ENCODE peak calls at places on chromosomes 6 and 20, in five cellular contexts. One of them, this sample, is unnamed.

GRCh38 chr6:167275001-167275400 is 16.1 kb upstream of the UNC93A start:
- DNase-seq in GM23338: no peak
- DNase-seq in PC-3: no peak
- DNase-seq in hepatocyte: no peak
- DNase-seq in GM23248: no peak
- DNase-seq in this sample: no peak

GRCh38 chr6:46217671-46218131 is 46.9 kb upstream of the ENPP5 start:
- DNase-seq in GM23338: no peak
- DNase-seq in PC-3: no peak
- DNase-seq in hepatocyte: no peak
- DNase-seq in GM23248: peak
- DNase-seq in this sample: peak

GRCh38 chr6:134735461-134735860 is 214.4 kb downstream of the ALDH8A1 start:
- DNase-seq in GM23338: no peak
- DNase-seq in PC-3: no peak
- DNase-seq in hepatocyte: no peak
- DNase-seq in GM23248: no peak
- DNase-seq in this sample: no peak

GRCh38 chr6:15017803-15018202 is 228.1 kb upstream of the JARID2 start:
- DNase-seq in GM23338: no peak
- DNase-seq in PC-3: no peak
- DNase-seq in hepatocyte: no peak
- DNase-seq in GM23248: no peak
- DNase-seq in this sample: no peak

GRCh38 chr6:169960891-169961611 is 209.6 kb downstream of the ERMARD start:
- DNase-seq in GM23338: no peak
- DNase-seq in PC-3: no peak
- DNase-seq in hepatocyte: no peak
- DNase-seq in GM23248: peak
- DNase-seq in this sample: no peak

GRCh38 chr6:12818324-12818723 is 101.8 kb downstream of the PHACTR1 start:
- DNase-seq in GM23338: no peak
- DNase-seq in PC-3: no peak
- DNase-seq in hepatocyte: no peak
- DNase-seq in GM23248: no peak
- DNase-seq in this sample: no peak

GRCh38 chr6:43402819-43403218 is 24.5 kb upstream of the ABCC10 start:
- DNase-seq in GM23338: no peak
- DNase-seq in PC-3: no peak
- DNase-seq in hepatocyte: no peak
- DNase-seq in GM23248: peak
- DNase-seq in this sample: no peak

GRCh38 chr6:38997128-38997761 is 51.3 kb upstream of the GLP1R start:
- DNase-seq in GM23338: peak
- DNase-seq in PC-3: peak
- DNase-seq in hepatocyte: peak
- DNase-seq in GM23248: no peak
- DNase-seq in this sample: peak

GRCh38 chr20:56343861-56344381 is 14.9 kb upstream of the FAM210B start:
- DNase-seq in GM23338: peak
- DNase-seq in PC-3: peak
- DNase-seq in hepatocyte: peak
- DNase-seq in GM23248: peak
- DNase-seq in this sample: no peak

GRCh38 chr6:26251354-26252081 is 113.5 kb upstream of the BTN3A2 start:
- DNase-seq in GM23338: peak
- DNase-seq in PC-3: peak
- DNase-seq in hepatocyte: peak
- DNase-seq in GM23248: peak
- DNase-seq in this sample: no peak

GRCh38 chr6:134830945-134831344 is 119.0 kb downstream of the ALDH8A1 start:
- DNase-seq in GM23338: no peak
- DNase-seq in PC-3: no peak
- DNase-seq in hepatocyte: no peak
- DNase-seq in GM23248: no peak
- DNase-seq in this sample: no peak

GRCh38 chr6:46014511-46015118 is 1.0 kb downstream of the CLIC5 start:
- DNase-seq in GM23338: peak
- DNase-seq in PC-3: no peak
- DNase-seq in hepatocyte: peak
- DNase-seq in GM23248: no peak
- DNase-seq in this sample: no peak

GRCh38 chr6:75932067-75932466 is 140.4 kb downstream of the IMPG1 start:
- DNase-seq in GM23338: peak
- DNase-seq in PC-3: peak
- DNase-seq in hepatocyte: peak
- DNase-seq in GM23248: peak
- DNase-seq in this sample: peak

GRCh38 chr6:38943964-38944363 is 104.6 kb upstream of the GLP1R start:
- DNase-seq in GM23338: peak
- DNase-seq in PC-3: peak
- DNase-seq in hepatocyte: no peak
- DNase-seq in GM23248: no peak
- DNase-seq in this sample: peak

GRCh38 chr6:108550256-108550655 is 10.5 kb upstream of the FOXO3 start:
- DNase-seq in GM23338: no peak
- DNase-seq in PC-3: no peak
- DNase-seq in hepatocyte: no peak
- DNase-seq in GM23248: no peak
- DNase-seq in this sample: no peak

DNA sequence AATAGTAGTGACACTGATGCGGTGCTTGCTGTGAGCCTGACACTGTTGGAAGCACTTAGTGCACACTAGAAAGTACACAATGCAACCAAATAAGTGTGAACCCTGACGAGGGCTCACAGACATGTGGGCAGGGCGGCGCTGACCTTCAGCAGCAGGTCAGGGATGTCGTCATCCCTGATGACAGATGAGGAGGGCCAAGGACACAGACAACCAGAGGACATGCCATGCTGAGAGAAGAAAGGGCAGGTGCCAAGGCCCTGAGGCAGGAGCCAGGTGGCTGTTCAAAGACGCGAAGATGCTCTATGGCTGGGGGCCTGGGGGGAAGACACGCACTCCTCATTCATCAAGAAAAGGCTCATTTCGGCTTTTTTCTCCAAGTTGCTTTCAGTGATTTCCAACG is 176.4 kb upstream of the CST7 start:
- DNase-seq in GM23338: no peak
- DNase-seq in PC-3: no peak
- DNase-seq in hepatocyte: no peak
- DNase-seq in GM23248: no peak
- DNase-seq in this sample: no peak
- TF ChIP-seq EZH2phosphoT487 in GM23338: no peak
- TF ChIP-seq EZH2phosphoT487 in PC-3: no peak
- TF ChIP-seq EZH2phosphoT487 in hepatocyte: no peak
- TF ChIP-seq EZH2phosphoT487 in GM23248: no peak
- TF ChIP-seq EZH2phosphoT487 in this sample: no peak

GRCh38 chr6:29558439-29559079 is 973 bp downstream of the UBD start:
- DNase-seq in GM23338: peak
- DNase-seq in PC-3: no peak
- DNase-seq in hepatocyte: no peak
- DNase-seq in GM23248: no peak
- DNase-seq in this sample: no peak

GRCh38 chr6:29557320-29557719 is 2.2 kb downstream of the UBD start:
- DNase-seq in GM23338: peak
- DNase-seq in PC-3: no peak
- DNase-seq in hepatocyte: no peak
- DNase-seq in GM23248: no peak
- DNase-seq in this sample: no peak

GRCh38 chr6:29561618-29562181 is 2.2 kb upstream of the UBD start:
- DNase-seq in GM23338: no peak
- DNase-seq in PC-3: no peak
- DNase-seq in hepatocyte: no peak
- DNase-seq in GM23248: no peak
- DNase-seq in this sample: no peak

GRCh38 chr6:29561091-29561490 is 1.6 kb upstream of the UBD start:
- DNase-seq in GM23338: no peak
- DNase-seq in PC-3: no peak
- DNase-seq in hepatocyte: peak
- DNase-seq in GM23248: no peak
- DNase-seq in this sample: no peak

DNA sequence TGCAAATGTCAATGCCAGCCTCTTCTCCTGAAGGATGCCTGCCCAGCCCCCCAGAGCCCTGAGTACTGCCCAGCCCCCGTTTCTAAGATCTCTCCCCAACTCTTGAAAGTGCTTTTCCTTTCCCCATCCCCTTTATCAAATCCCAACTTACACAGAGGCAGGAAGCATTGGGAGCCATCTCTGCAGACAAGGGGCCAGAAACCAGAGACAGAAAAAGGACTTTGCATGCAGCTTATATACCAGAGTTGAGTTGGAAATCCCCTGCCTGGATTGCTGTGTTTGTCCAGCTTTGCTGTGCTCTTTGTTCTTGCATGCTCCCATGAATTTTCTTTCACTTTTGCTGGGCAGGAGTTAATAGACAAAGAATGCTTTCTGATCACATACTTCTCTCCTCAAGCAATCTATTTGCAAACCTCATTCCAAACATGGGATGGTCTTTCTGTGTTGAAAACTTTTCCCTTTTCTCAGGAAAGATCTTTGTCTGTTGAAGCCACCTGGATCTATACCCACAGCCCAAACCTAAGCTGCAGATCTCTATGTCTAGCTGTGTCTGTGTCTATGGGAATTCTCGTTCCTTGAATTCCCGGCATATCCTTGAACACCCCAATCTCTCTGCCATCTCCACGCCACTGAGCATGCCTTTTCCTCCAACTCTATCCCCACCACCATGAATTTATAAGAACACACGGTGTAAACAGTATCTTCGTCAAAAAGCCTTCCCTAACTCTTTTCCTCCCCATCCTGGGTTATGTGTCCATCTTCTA is at the start of gene UBD:
- DNase-seq in GM23338: no peak
- DNase-seq in PC-3: no peak
- DNase-seq in hepatocyte: peak
- DNase-seq in GM23248: no peak
- DNase-seq in this sample: no peak
- TF ChIP-seq EZH2phosphoT487 in GM23338: no peak
- TF ChIP-seq EZH2phosphoT487 in PC-3: no peak
- TF ChIP-seq EZH2phosphoT487 in hepatocyte: no peak
- TF ChIP-seq EZH2phosphoT487 in GM23248: no peak
- TF ChIP-seq EZH2phosphoT487 in this sample: no peak

DNA sequence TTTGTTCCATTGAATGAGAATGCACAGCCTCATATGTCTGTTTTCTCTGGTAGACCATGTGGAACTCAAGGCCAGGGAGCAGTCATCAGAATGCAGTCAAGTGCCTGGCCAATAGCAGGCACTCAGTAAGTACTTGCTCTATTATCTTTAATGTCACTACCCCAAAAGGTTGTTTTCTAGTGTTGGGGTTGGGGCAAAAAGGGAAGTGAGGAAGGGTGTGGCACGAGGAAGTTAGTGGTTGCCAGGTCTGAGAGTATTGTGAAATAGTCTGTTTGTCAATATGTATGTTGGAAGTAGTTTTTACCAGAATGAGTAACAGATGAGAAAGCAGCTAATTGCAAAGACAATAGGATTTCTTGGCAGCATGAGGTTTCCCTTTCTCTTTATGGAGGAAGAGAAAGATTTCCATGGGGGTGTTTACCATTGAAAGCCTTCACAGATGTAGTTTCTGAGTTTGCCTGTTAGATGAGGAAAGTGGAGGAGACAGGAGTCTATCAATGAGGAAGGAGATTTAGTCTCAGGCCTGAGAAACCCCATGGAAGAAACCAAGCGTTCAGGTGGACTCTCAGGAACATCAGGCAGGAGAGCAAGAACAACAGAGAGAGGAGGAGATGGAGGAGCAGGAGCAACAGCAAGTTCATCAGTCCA is 59.6 kb upstream of the ARMH2 start:
- DNase-seq in GM23338: no peak
- DNase-seq in PC-3: peak
- DNase-seq in hepatocyte: no peak
- DNase-seq in GM23248: peak
- DNase-seq in this sample: peak
- TF ChIP-seq EZH2phosphoT487 in GM23338: no peak
- TF ChIP-seq EZH2phosphoT487 in PC-3: no peak
- TF ChIP-seq EZH2phosphoT487 in hepatocyte: no peak
- TF ChIP-seq EZH2phosphoT487 in GM23248: no peak
- TF ChIP-seq EZH2phosphoT487 in this sample: no peak

GRCh38 chr6:36539814-36540568 is 7.3 kb downstream of the STK38 start:
- DNase-seq in GM23338: no peak
- DNase-seq in PC-3: no peak
- DNase-seq in hepatocyte: no peak
- DNase-seq in GM23248: no peak
- DNase-seq in this sample: no peak
- TF ChIP-seq EZH2phosphoT487 in GM23338: no peak
- TF ChIP-seq EZH2phosphoT487 in PC-3: no peak
- TF ChIP-seq EZH2phosphoT487 in hepatocyte: no peak
- TF ChIP-seq EZH2phosphoT487 in GM23248: no peak
- TF ChIP-seq EZH2phosphoT487 in this sample: no peak

This sample was measured in OCI-LY7.